ENCODE peak calls at places on chromosomes 12 and 14, in four cellular contexts. I, H, N and D are unnamed samples.

GRCh38 chr14:34693228-34693939 is 21.0 kb downstream of the CFL2 start:
- DNase-seq in N (no peak), I (no peak), H (peak), D (peak)

GRCh38 chr12:95574799-95575452 is 23.6 kb upstream of the USP44 start:
- DNase-seq in H (peak), N (no peak), I (peak), D (no peak)

GRCh38 chr14:102505775-102506598 is 3.6 kb downstream of the ANKRD9 start:
- DNase-seq in I (no peak), N (no peak), H (no peak), D (no peak)

GRCh38 chr14:42057176-42057575 is 450.5 kb downstream of the LRFN5 start:
- DNase-seq in I (no peak), N (no peak), H (no peak), D (no peak)

GRCh38 chr12:79895041-79895440 is 39.9 kb downstream of the PPP1R12A start:
- DNase-seq in I (no peak), N (no peak), H (no peak), D (no peak)

GRCh38 chr12:94649349-94650142 is 811 bp downstream of the TMCC3 start:
- DNase-seq in I (peak), H (no peak), N (no peak), D (no peak)

GRCh38 chr14:70789361-70789760 is 20.0 kb downstream of the MAP3K9 start:
- DNase-seq in I (no peak), H (no peak), N (no peak), D (no peak)

GRCh38 chr12:26434299-26434915 is 239.0 kb downstream of the SSPN start:
- DNase-seq in I (peak), N (no peak), H (peak), D (peak)

GRCh38 chr12:2084553-2085296 is 31.9 kb downstream of the CACNA1C start:
- DNase-seq in I (no peak), N (no peak), H (no peak), D (no peak)

GRCh38 chr12:15858348-15858747 is 23.8 kb upstream of the STRAP start:
- DNase-seq in N (no peak), I (no peak), H (no peak), D (no peak)

GRCh38 chr14:104792101-104792884 is 3.3 kb downstream of the AKT1 start:
- DNase-seq in H (no peak), I (no peak), N (no peak), D (no peak)

GRCh38 chr12:113246478-113247122 is 25.3 kb downstream of the TPCN1 start:
- DNase-seq in H (no peak), N (no peak), I (no peak), D (no peak)

GRCh38 chr12:18422849-18423248 is 161.5 kb downstream of the PIK3C2G start:
- DNase-seq in N (no peak), H (no peak), I (no peak), D (no peak)
- TF ChIP-seq NRF1 in N (no peak), H (no peak), I (no peak), D (no peak)

GRCh38 chr12:46153267-46153872 is 115.5 kb downstream of the SLC38A1 start:
- DNase-seq in N (no peak), H (no peak), I (peak), D (no peak)
- TF ChIP-seq NRF1 in N (no peak), H (no peak), I (no peak), D (no peak)

GRCh38 chr14:100721568-100721967 is 5.1 kb upstream of the DLK1 start:
- DNase-seq in I (no peak), H (no peak), N (no peak), D (no peak)
- TF ChIP-seq NRF1 in I (no peak), H (no peak), N (no peak), D (no peak)

DNA sequence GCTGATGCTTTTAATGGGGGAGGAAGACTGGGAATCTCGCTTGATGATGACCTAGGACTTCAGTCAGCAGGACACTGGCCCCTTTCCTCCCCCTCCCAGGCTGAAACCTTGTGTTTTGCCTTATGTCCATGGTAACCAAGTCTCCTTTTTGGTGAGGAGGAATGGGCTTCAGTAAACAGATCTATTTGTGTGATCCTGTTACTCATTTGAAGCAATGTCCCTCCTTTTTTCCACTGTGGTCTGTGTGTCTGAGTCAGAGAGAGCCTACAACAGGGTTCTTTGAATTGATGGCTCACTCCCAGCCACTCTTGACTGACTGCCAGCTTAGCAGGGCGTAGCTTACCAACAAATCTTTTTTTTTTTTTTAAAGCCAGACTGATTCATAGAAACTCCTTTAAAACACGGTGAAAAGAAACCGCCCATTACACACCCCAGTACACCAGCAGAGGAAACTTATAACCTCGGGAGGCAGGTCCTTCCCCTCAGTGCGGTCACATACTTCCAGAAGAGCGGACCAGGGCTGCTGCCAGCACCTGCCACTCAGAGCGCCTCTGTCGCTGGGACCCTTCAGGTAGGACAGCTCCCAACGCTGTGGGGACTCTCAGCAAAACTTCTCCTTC is at the start of gene EMP1:
- DNase-seq in H (no peak), I (peak), N (peak), D (no peak)
- TF ChIP-seq NRF1 in H (no peak), I (no peak), N (no peak), D (no peak)

DNA sequence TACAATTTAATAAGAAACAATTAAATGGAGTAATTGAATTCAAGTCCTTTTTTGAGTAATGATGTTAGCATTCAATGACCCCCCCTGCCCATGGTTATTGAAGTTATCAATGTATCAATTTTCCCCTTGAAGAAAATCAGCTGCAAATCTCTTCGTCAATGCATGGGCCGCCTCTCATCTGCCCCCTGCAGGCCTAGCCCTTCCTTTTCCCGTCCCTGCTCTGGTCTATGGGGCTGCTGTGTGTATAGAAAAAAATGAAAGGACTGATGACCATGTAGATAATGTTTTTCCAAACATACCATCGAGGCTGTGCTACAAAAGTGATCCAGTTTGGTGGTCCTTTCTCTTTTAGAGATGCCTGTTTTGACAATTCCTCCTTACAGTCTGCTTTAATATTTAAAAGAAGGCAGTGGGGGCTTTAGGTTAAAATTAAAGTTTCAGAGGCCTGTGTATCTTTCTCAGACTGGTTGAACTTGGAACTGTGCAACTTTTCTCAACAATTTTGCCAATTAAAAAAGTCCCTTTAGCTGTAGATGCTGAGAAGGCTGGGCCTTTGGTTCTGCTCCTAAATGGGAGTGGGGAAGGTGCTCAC is 98.4 kb downstream of the APAF1 start:
- DNase-seq in I (peak), N (no peak), H (peak), D (peak)
- TF ChIP-seq NRF1 in I (no peak), N (no peak), H (no peak), D (no peak)

DNA sequence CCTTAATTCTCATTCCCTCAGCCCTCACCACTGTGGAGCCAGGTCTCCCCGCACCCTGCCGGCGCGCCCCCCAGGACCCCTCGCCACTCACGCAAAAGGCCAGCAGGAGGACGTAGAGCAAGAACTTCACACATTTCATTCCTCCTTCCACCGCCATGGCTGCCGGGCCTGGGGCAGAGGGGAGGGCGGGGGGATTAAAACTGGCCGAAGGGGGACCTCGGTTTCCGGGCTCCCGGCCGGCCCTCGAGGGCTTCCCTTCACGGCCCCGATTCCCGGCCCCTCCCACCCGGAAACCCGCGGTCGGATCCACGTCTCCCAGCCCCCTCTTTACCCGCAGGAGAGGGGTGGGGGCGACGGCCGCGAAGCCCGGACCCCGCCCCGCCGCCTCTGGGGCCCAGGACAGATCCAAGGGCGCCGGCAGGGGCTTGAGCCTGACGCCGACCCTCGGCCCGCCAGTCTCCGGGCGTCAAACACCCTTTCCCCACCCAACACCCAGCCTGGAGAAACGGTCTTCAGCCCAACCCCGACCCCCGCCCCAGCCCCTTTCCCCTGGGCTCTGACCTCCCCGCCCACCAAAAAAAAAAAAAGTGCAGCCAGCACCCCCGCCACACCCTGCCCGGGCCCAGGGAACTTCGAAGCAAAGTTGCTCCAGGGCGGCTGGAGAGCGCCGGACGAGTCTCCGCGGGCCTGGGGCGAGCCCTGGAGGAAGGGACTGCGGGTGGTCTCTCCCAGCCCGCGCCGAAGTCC is 451 bp downstream of the CD63 start:
- DNase-seq in I (peak), N (no peak), H (peak), D (no peak)
- TF ChIP-seq NRF1 in I (no peak), N (no peak), H (no peak), D (no peak)

DNA sequence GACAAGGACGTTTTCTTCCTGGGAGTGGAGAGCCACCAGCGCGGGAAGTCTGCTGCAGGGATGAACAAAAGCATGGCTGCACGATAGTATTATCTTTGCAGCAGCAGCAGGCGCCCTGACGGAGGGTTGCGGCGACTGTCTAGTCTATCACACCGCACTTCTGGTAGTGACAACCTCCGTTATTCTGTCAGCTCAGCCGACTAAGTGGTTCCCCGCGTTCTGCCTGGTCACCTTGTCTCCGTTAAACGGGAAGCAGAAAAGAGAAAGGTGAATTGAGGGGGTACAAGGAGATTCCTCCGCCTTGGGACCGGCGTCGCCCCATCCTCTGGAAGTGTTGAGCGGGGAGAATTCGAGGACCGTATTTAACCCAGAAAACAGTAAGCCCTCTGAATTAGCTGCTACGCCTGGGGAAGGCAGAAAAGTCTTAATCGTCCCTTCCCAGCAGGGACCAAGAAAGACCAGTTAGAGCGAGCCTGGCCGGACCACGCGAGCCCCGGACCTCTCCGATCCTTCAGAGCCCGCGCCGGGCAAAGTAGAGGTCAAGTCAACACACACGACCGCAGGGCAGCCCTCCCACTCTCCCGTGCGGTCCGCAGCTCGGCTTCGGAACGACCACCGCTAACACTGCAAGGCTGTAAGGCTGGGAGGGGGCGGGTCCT is 536 bp upstream of the DAAM1 start:
- DNase-seq in N (no peak), H (peak), I (peak), D (no peak)
- TF ChIP-seq NRF1 in N (no peak), H (no peak), I (no peak), D (no peak)

GRCh38 chr12:104242546-104243206 is 27.1 kb downstream of the TXNRD1 start:
- DNase-seq in N (no peak), H (no peak), I (no peak), D (no peak)
- TF ChIP-seq NRF1 in N (no peak), H (no peak), I (no peak), D (no peak)

DNA sequence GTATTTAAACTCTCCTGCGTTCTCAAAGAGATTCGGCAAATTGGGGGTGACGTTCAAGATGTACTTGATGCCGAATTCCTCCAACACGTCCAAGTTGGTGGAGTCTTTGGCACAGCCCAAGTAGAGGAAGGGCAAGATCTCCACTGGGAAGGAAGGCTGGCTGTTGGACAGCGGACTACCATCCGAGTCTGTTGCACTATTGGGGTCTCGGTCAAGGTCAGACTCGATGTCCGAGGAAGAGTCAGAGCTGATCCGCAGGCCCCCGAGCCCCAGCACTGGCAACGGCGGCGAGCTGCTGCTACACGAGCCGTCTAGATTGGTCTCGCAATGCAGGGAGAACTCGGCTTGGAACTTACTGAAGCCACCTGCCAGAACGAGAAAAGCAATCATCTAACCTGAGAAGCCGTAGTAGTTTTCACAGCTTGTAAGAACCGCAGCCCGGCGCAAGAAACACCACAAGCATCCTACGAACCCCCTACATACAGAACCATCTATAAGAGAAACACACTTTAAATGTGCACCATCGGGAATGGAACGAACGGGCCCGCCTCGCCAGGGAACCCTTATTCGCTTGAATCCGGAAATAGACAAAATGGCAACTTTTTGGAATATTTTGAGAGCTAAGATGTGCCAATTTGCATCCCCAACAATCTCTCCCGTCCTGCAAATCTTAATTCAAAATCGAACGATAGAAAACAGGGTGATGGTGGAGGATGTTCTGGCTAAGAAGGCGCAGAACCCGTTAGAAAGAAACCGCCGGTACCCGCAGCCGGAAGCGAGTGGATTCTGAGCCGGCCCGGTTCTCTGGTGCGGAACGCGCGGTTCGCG is 1.4 kb downstream of the DUSP6 start:
- DNase-seq in N (no peak), H (no peak), I (no peak), D (no peak)
- TF ChIP-seq NRF1 in N (no peak), H (no peak), I (no peak), D (no peak)

GRCh38 chr12:69130064-69130463 is 109.3 kb upstream of the CPSF6 start:
- DNase-seq in H (no peak), I (no peak), N (no peak), D (no peak)

GRCh38 chr12:69123909-69124638 is 115.3 kb upstream of the CPSF6 start:
- DNase-seq in H (no peak), I (no peak), N (no peak), D (no peak)

GRCh38 chr12:69129564-69129963 is 109.8 kb upstream of the CPSF6 start:
- DNase-seq in N (no peak), I (no peak), H (no peak), D (no peak)

GRCh38 chr12:69131073-69131472 is 108.3 kb upstream of the CPSF6 start:
- DNase-seq in N (no peak), H (no peak), I (no peak), D (no peak)

GRCh38 chr12:69129014-69129413 is 110.4 kb upstream of the CPSF6 start:
- DNase-seq in I (no peak), H (no peak), N (no peak), D (no peak)
- TF ChIP-seq NRF1 in I (no peak), H (no peak), N (no peak), D (no peak)